ENCODE peak calls at places on chromosomes 13 and 19, in ten cellular contexts. One of them, this sample, is unnamed. For H3K4me1, the result is how much of the 10 kb centered on the place peaks cover.

GRCh38 chr13:99977912-99978780 is 3.4 kb upstream of the ZIC2 start:
- DNase-seq in fibroblast of lung: no peak
- DNase-seq in uterus: no peak
- DNase-seq in HCT116: no peak
- DNase-seq in CD4-positive, alpha-beta memory T cell: no peak
- DNase-seq in suprapubic skin: peak
- DNase-seq in ascending aorta: no peak
- DNase-seq in body of pancreas: no peak
- DNase-seq in lower lobe of right lung: no peak
- DNase-seq in CD8-positive, alpha-beta T cell: no peak
- DNase-seq in this sample: no peak

GRCh38 chr13:110331362-110331761 is 24.3 kb downstream of the COL4A2 start:
- DNase-seq in lower lobe of right lung: no peak
- DNase-seq in CD8-positive, alpha-beta T cell: no peak
- DNase-seq in HCT116: no peak
- DNase-seq in body of pancreas: no peak
- DNase-seq in CD4-positive, alpha-beta memory T cell: no peak
- DNase-seq in ascending aorta: peak
- DNase-seq in uterus: no peak
- DNase-seq in fibroblast of lung: peak
- DNase-seq in suprapubic skin: no peak
- DNase-seq in this sample: peak

GRCh38 chr13:51894239-51894638 is 32.5 kb downstream of the CCDC70 start:
- DNase-seq in ascending aorta: no peak
- DNase-seq in lower lobe of right lung: no peak
- DNase-seq in suprapubic skin: no peak
- DNase-seq in uterus: no peak
- DNase-seq in body of pancreas: no peak
- DNase-seq in HCT116: no peak
- DNase-seq in fibroblast of lung: no peak
- DNase-seq in CD8-positive, alpha-beta T cell: no peak
- DNase-seq in CD4-positive, alpha-beta memory T cell: no peak
- DNase-seq in this sample: no peak

GRCh38 chr19:12139309-12139708 is 841 bp downstream of the ZNF20 start:
- DNase-seq in fibroblast of lung: no peak
- DNase-seq in ascending aorta: no peak
- DNase-seq in HCT116: no peak
- DNase-seq in body of pancreas: no peak
- DNase-seq in suprapubic skin: no peak
- DNase-seq in CD4-positive, alpha-beta memory T cell: no peak
- DNase-seq in lower lobe of right lung: no peak
- DNase-seq in uterus: no peak
- DNase-seq in CD8-positive, alpha-beta T cell: no peak
- DNase-seq in this sample: no peak

GRCh38 chr19:6041991-6042421 is 64.1 kb upstream of the RANBP3 start:
- DNase-seq in CD4-positive, alpha-beta memory T cell: no peak
- DNase-seq in fibroblast of lung: no peak
- DNase-seq in suprapubic skin: no peak
- DNase-seq in ascending aorta: peak
- DNase-seq in CD8-positive, alpha-beta T cell: no peak
- DNase-seq in lower lobe of right lung: peak
- DNase-seq in HCT116: no peak
- DNase-seq in uterus: no peak
- DNase-seq in body of pancreas: no peak
- DNase-seq in this sample: no peak

GRCh38 chr19:35462476-35462953 is 14.5 kb downstream of the FFAR2 start:
- DNase-seq in suprapubic skin: no peak
- DNase-seq in uterus: no peak
- DNase-seq in HCT116: no peak
- DNase-seq in ascending aorta: no peak
- DNase-seq in lower lobe of right lung: no peak
- DNase-seq in CD8-positive, alpha-beta T cell: peak
- DNase-seq in CD4-positive, alpha-beta memory T cell: peak
- DNase-seq in body of pancreas: no peak
- DNase-seq in fibroblast of lung: no peak
- DNase-seq in this sample: no peak

GRCh38 chr13:46354143-46355087 is 32.6 kb downstream of the RUBCNL start:
- DNase-seq in uterus: no peak
- DNase-seq in CD8-positive, alpha-beta T cell: no peak
- DNase-seq in HCT116: peak
- DNase-seq in lower lobe of right lung: no peak
- DNase-seq in suprapubic skin: no peak
- DNase-seq in fibroblast of lung: peak
- DNase-seq in body of pancreas: no peak
- DNase-seq in ascending aorta: no peak
- DNase-seq in CD4-positive, alpha-beta memory T cell: peak
- DNase-seq in this sample: no peak

GRCh38 chr13:74751739-74752138 is 617.5 kb upstream of the KLF12 start:
- DNase-seq in HCT116: no peak
- DNase-seq in uterus: no peak
- DNase-seq in CD4-positive, alpha-beta memory T cell: no peak
- DNase-seq in lower lobe of right lung: no peak
- DNase-seq in CD8-positive, alpha-beta T cell: no peak
- DNase-seq in fibroblast of lung: no peak
- DNase-seq in suprapubic skin: no peak
- DNase-seq in ascending aorta: no peak
- DNase-seq in body of pancreas: no peak
- DNase-seq in this sample: no peak

GRCh38 chr19:31676271-31677004 is 327.2 kb upstream of the TSHZ3 start:
- DNase-seq in ascending aorta: no peak
- DNase-seq in uterus: no peak
- DNase-seq in lower lobe of right lung: no peak
- DNase-seq in fibroblast of lung: peak
- DNase-seq in CD4-positive, alpha-beta memory T cell: no peak
- DNase-seq in CD8-positive, alpha-beta T cell: no peak
- DNase-seq in body of pancreas: no peak
- DNase-seq in suprapubic skin: no peak
- DNase-seq in HCT116: no peak
- DNase-seq in this sample: no peak

GRCh38 chr13:50910483-50910805 is 853 bp downstream of the RNASEH2B start:
- DNase-seq in ascending aorta: no peak
- DNase-seq in HCT116: peak
- DNase-seq in suprapubic skin: no peak
- DNase-seq in CD4-positive, alpha-beta memory T cell: no peak
- DNase-seq in lower lobe of right lung: no peak
- DNase-seq in fibroblast of lung: peak
- DNase-seq in body of pancreas: no peak
- DNase-seq in uterus: no peak
- DNase-seq in CD8-positive, alpha-beta T cell: no peak
- DNase-seq in this sample: no peak

GRCh38 chr13:80473695-80474094 is 132.8 kb upstream of the SPRY2 start:
- DNase-seq in ascending aorta: no peak
- DNase-seq in body of pancreas: peak
- DNase-seq in CD4-positive, alpha-beta memory T cell: no peak
- DNase-seq in suprapubic skin: no peak
- DNase-seq in HCT116: no peak
- DNase-seq in CD8-positive, alpha-beta T cell: no peak
- DNase-seq in lower lobe of right lung: no peak
- DNase-seq in fibroblast of lung: peak
- DNase-seq in uterus: no peak
- DNase-seq in this sample: no peak

GRCh38 chr13:20492641-20493040 is 33.0 kb downstream of the CRYL1 start:
- DNase-seq in CD8-positive, alpha-beta T cell: no peak
- DNase-seq in CD4-positive, alpha-beta memory T cell: peak
- DNase-seq in ascending aorta: no peak
- DNase-seq in lower lobe of right lung: no peak
- DNase-seq in fibroblast of lung: peak
- DNase-seq in HCT116: peak
- DNase-seq in body of pancreas: no peak
- DNase-seq in uterus: no peak
- DNase-seq in suprapubic skin: no peak
- DNase-seq in this sample: no peak

GRCh38 chr19:33246729-33247440 is 21.2 kb upstream of the SLC7A10 start:
- DNase-seq in suprapubic skin: no peak
- DNase-seq in CD8-positive, alpha-beta T cell: no peak
- DNase-seq in HCT116: no peak
- DNase-seq in uterus: no peak
- DNase-seq in CD4-positive, alpha-beta memory T cell: no peak
- DNase-seq in ascending aorta: no peak
- DNase-seq in body of pancreas: no peak
- DNase-seq in fibroblast of lung: no peak
- DNase-seq in lower lobe of right lung: peak
- DNase-seq in this sample: no peak

GRCh38 chr19:14517446-14517839 is 754 bp downstream of the DNAJB1 start:
- DNase-seq in CD4-positive, alpha-beta memory T cell: no peak
- DNase-seq in suprapubic skin: no peak
- DNase-seq in lower lobe of right lung: no peak
- DNase-seq in fibroblast of lung: no peak
- DNase-seq in body of pancreas: no peak
- DNase-seq in HCT116: no peak
- DNase-seq in ascending aorta: no peak
- DNase-seq in uterus: no peak
- DNase-seq in CD8-positive, alpha-beta T cell: no peak
- DNase-seq in this sample: no peak
- H3K4me1 ChIP-seq in CD4-positive, alpha-beta memory T cell: half or more
- H3K4me1 ChIP-seq in suprapubic skin: half or more
- H3K4me1 ChIP-seq in lower lobe of right lung: half or more
- H3K4me1 ChIP-seq in fibroblast of lung: under half
- H3K4me1 ChIP-seq in body of pancreas: half or more
- H3K4me1 ChIP-seq in HCT116: half or more
- H3K4me1 ChIP-seq in ascending aorta: under half
- H3K4me1 ChIP-seq in uterus: under half
- H3K4me1 ChIP-seq in CD8-positive, alpha-beta T cell: half or more
- H3K4me1 ChIP-seq in this sample: under half

GRCh38 chr13:45328661-45329105 is 12.3 kb downstream of the TPT1 start:
- DNase-seq in ascending aorta: no peak
- DNase-seq in fibroblast of lung: peak
- DNase-seq in body of pancreas: no peak
- DNase-seq in suprapubic skin: no peak
- DNase-seq in uterus: no peak
- DNase-seq in CD8-positive, alpha-beta T cell: no peak
- DNase-seq in CD4-positive, alpha-beta memory T cell: no peak
- DNase-seq in HCT116: no peak
- DNase-seq in lower lobe of right lung: no peak
- DNase-seq in this sample: no peak
- H3K4me1 ChIP-seq in ascending aorta: under half
- H3K4me1 ChIP-seq in fibroblast of lung: under half
- H3K4me1 ChIP-seq in body of pancreas: under half
- H3K4me1 ChIP-seq in suprapubic skin: under half
- H3K4me1 ChIP-seq in uterus: under half
- H3K4me1 ChIP-seq in CD8-positive, alpha-beta T cell: half or more
- H3K4me1 ChIP-seq in CD4-positive, alpha-beta memory T cell: half or more
- H3K4me1 ChIP-seq in HCT116: under half
- H3K4me1 ChIP-seq in lower lobe of right lung: half or more
- H3K4me1 ChIP-seq in this sample: under half

DNA sequence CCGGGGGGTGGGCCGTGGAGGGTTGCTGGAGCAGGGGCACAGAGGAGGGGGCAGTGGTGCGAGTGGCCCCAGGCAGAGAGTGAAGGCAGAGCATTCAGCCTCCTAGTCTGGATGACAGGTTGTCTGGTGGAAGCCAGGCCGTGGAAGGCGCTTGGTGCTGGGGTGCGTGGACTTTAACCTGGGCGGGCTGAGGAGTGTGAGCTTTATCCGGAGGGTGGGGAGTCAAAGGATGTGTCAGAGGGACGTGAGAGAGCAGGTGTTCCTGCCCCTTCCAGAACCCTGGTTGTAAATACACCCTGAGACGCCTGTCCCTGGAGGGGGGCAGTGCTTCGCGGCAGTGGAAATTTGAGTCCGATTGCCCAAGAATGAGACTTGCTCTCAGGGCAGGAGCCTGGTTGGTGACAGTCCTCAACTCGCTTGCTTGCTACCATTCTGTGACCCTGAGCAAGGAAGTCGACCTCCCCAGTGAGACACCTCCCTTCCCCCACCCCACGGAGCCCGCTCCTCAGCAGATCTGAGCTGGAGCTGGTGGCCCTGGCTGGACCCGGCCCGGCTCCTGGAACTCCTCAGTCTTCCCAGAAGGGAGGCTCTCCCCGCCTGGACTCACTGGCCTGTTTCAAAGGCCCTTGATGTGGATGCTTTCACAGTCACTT is 2.3 kb downstream of the SPPL2B start:
- DNase-seq in suprapubic skin: no peak
- DNase-seq in fibroblast of lung: no peak
- DNase-seq in uterus: no peak
- DNase-seq in CD4-positive, alpha-beta memory T cell: no peak
- DNase-seq in body of pancreas: peak
- DNase-seq in CD8-positive, alpha-beta T cell: no peak
- DNase-seq in HCT116: no peak
- DNase-seq in ascending aorta: no peak
- DNase-seq in lower lobe of right lung: no peak
- DNase-seq in this sample: no peak
- H3K4me1 ChIP-seq in suprapubic skin: half or more
- H3K4me1 ChIP-seq in fibroblast of lung: under half
- H3K4me1 ChIP-seq in uterus: under half
- H3K4me1 ChIP-seq in CD4-positive, alpha-beta memory T cell: under half
- H3K4me1 ChIP-seq in body of pancreas: half or more
- H3K4me1 ChIP-seq in CD8-positive, alpha-beta T cell: half or more
- H3K4me1 ChIP-seq in HCT116: under half
- H3K4me1 ChIP-seq in ascending aorta: under half
- H3K4me1 ChIP-seq in lower lobe of right lung: half or more
- H3K4me1 ChIP-seq in this sample: under half

GRCh38 chr19:29683009-29683408 is 17.7 kb downstream of the PLEKHF1 start:
- DNase-seq in CD8-positive, alpha-beta T cell: no peak
- DNase-seq in ascending aorta: no peak
- DNase-seq in body of pancreas: no peak
- DNase-seq in HCT116: no peak
- DNase-seq in fibroblast of lung: no peak
- DNase-seq in lower lobe of right lung: no peak
- DNase-seq in uterus: no peak
- DNase-seq in CD4-positive, alpha-beta memory T cell: no peak
- DNase-seq in suprapubic skin: no peak
- DNase-seq in this sample: no peak

GRCh38 chr19:29686285-29686805 is 21.1 kb downstream of the PLEKHF1 start:
- DNase-seq in HCT116: no peak
- DNase-seq in CD8-positive, alpha-beta T cell: no peak
- DNase-seq in CD4-positive, alpha-beta memory T cell: no peak
- DNase-seq in body of pancreas: no peak
- DNase-seq in lower lobe of right lung: no peak
- DNase-seq in fibroblast of lung: no peak
- DNase-seq in ascending aorta: no peak
- DNase-seq in uterus: no peak
- DNase-seq in suprapubic skin: no peak
- DNase-seq in this sample: no peak

GRCh38 chr19:29687897-29688728 is 22.9 kb downstream of the PLEKHF1 start:
- DNase-seq in ascending aorta: no peak
- DNase-seq in uterus: no peak
- DNase-seq in body of pancreas: no peak
- DNase-seq in HCT116: no peak
- DNase-seq in CD4-positive, alpha-beta memory T cell: no peak
- DNase-seq in lower lobe of right lung: no peak
- DNase-seq in fibroblast of lung: peak
- DNase-seq in suprapubic skin: no peak
- DNase-seq in CD8-positive, alpha-beta T cell: no peak
- DNase-seq in this sample: no peak

GRCh38 chr19:29687244-29687896 is 22.1 kb downstream of the PLEKHF1 start:
- DNase-seq in suprapubic skin: no peak
- DNase-seq in fibroblast of lung: peak
- DNase-seq in CD8-positive, alpha-beta T cell: no peak
- DNase-seq in HCT116: no peak
- DNase-seq in ascending aorta: peak
- DNase-seq in CD4-positive, alpha-beta memory T cell: no peak
- DNase-seq in body of pancreas: no peak
- DNase-seq in lower lobe of right lung: no peak
- DNase-seq in uterus: peak
- DNase-seq in this sample: no peak

DNA sequence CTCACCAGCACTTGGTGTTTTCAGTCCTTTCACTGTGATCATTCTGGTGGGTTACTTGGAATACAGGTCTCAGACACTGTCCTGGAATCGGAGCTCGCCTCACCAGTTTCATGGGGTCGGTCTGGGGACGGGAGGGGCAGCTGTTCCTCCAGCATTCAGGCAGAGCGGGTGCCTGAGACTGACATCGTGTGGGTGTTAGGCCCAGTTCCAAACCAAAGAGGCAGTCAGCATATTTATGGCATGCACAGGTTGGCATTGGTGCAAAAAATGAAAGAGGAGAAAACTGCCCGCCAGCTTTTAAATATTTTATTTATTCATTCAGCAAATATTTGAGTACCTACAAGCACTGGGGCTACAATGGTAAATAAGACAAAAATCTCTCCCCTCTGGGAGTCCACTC is 20.1 kb downstream of the PLEKHF1 start:
- DNase-seq in ascending aorta: no peak
- DNase-seq in suprapubic skin: no peak
- DNase-seq in HCT116: no peak
- DNase-seq in fibroblast of lung: peak
- DNase-seq in CD4-positive, alpha-beta memory T cell: no peak
- DNase-seq in uterus: no peak
- DNase-seq in body of pancreas: no peak
- DNase-seq in lower lobe of right lung: no peak
- DNase-seq in CD8-positive, alpha-beta T cell: no peak
- DNase-seq in this sample: no peak
- H3K4me1 ChIP-seq in ascending aorta: under half
- H3K4me1 ChIP-seq in suprapubic skin: under half
- H3K4me1 ChIP-seq in HCT116: under half
- H3K4me1 ChIP-seq in fibroblast of lung: under half
- H3K4me1 ChIP-seq in CD4-positive, alpha-beta memory T cell: under half
- H3K4me1 ChIP-seq in uterus: under half
- H3K4me1 ChIP-seq in body of pancreas: under half
- H3K4me1 ChIP-seq in lower lobe of right lung: under half
- H3K4me1 ChIP-seq in CD8-positive, alpha-beta T cell: under half
- H3K4me1 ChIP-seq in this sample: under half

This sample was measured in breast epithelium.